ENCODE peak calls at places on chromosomes 13 and 19, in eight cellular contexts. G, K, Z, W, S, C, O and P are unnamed samples.

GRCh38 chr19:5155586-5156210 is 184.9 kb downstream of the PTPRS start:
- DNase-seq in G (no peak), K (no peak), Z (no peak), W (no peak), S (no peak), C (no peak), O (no peak), P (no peak)

GRCh38 chr19:38837304-38837626 is 5.7 kb upstream of the ECH1 start:
- DNase-seq in G (peak), K (no peak), Z (no peak), W (no peak), S (no peak), C (peak), O (no peak), P (no peak)

GRCh38 chr19:49949735-49950589 is 11.0 kb downstream of the SIGLEC11 start:
- DNase-seq in G (no peak), K (no peak), Z (peak), W (no peak), S (no peak), C (no peak), O (no peak), P (no peak)

GRCh38 chr19:23507441-23507840 is 112.2 kb upstream of the ZNF91 start:
- DNase-seq in G (no peak), K (no peak), Z (no peak), W (no peak), S (no peak), C (no peak), O (no peak), P (no peak)

GRCh38 chr19:18418725-18419194 is 438 bp upstream of the SSBP4 start:
- DNase-seq in G (peak), K (no peak), Z (no peak), W (no peak), S (no peak), C (peak), O (peak), P (peak)

GRCh38 chr19:33248104-33248503 is 22.5 kb upstream of the SLC7A10 start:
- DNase-seq in G (no peak), K (no peak), Z (no peak), W (no peak), S (no peak), C (no peak), O (no peak), P (no peak)

GRCh38 chr19:50242586-50242985 is 39.2 kb downstream of the MYH14 start:
- DNase-seq in G (no peak), K (no peak), Z (peak), W (no peak), S (no peak), C (no peak), O (no peak), P (no peak)

GRCh38 chr19:19115954-19116353 is 22.3 kb downstream of the TMEM161A start:
- DNase-seq in G (no peak), K (peak), Z (peak), W (no peak), S (peak), C (peak), O (no peak), P (peak)

GRCh38 chr13:64274481-64275217 is 2859.0 kb upstream of the PCDH20 start:
- DNase-seq in G (no peak), K (no peak), Z (no peak), W (no peak), S (no peak), C (no peak), O (no peak), P (no peak)

GRCh38 chr19:19540707-19541515 is 2.8 kb downstream of the CILP2 start:
- DNase-seq in G (peak), K (peak), Z (no peak), W (no peak), S (peak), C (peak), O (no peak), P (peak)

GRCh38 chr13:48574036-48574796 is 41.3 kb upstream of the RCBTB2 start:
- DNase-seq in G (no peak), K (no peak), Z (no peak), W (no peak), S (no peak), C (no peak), O (no peak), P (no peak)

GRCh38 chr19:19067276-19068072 is 3.7 kb downstream of the SLC25A42 start:
- DNase-seq in G (no peak), K (no peak), Z (peak), W (no peak), S (peak), C (no peak), O (no peak), P (no peak)

GRCh38 chr13:66624302-66624701 is 605.8 kb downstream of the PCDH9 start:
- DNase-seq in G (no peak), K (no peak), Z (no peak), W (no peak), S (no peak), C (no peak), O (no peak), P (no peak)

GRCh38 chr19:10290876-10291553 is 1.3 kb downstream of the ICAM5 start:
- DNase-seq in G (peak), K (no peak), Z (no peak), W (no peak), S (peak), C (peak), O (peak), P (peak)

GRCh38 chr19:21824679-21825078 is 11.3 kb downstream of the ZNF43 start:
- DNase-seq in G (no peak), K (no peak), Z (no peak), W (no peak), S (no peak), C (no peak), O (no peak), P (no peak)

GRCh38 chr13:39884166-39884565 is 228.7 kb downstream of the COG6 start:
- DNase-seq in G (no peak), K (no peak), Z (no peak), W (no peak), S (no peak), C (no peak), O (no peak), P (no peak)

GRCh38 chr13:31797154-31797775 is 57.9 kb downstream of the RXFP2 start:
- DNase-seq in G (no peak), K (no peak), Z (peak), W (no peak), S (peak), C (no peak), O (no peak), P (no peak)

GRCh38 chr19:48660854-48661731 is 11.7 kb downstream of the NTN5 start:
- DNase-seq in G (peak), K (peak), Z (peak), W (peak), S (peak), C (peak), O (peak), P (peak)